ENCODE peak calls at places on chromosomes 1 and 21, in five cellular contexts. One of them, this sample, is unnamed.

GRCh38 chr1:179059185-179059483 is 22.7 kb upstream of the TOR3A start:
- DNase-seq in glutamatergic neuron: no peak
- DNase-seq in endothelial cell: no peak
- DNase-seq in BE2C: no peak
- DNase-seq in lower lobe of right lung: no peak
- DNase-seq in this sample: no peak

GRCh38 chr1:212215910-212216309 is 69.3 kb upstream of the PPP2R5A start:
- DNase-seq in glutamatergic neuron: no peak
- DNase-seq in endothelial cell: no peak
- DNase-seq in BE2C: no peak
- DNase-seq in lower lobe of right lung: no peak
- DNase-seq in this sample: no peak

GRCh38 chr1:226737819-226738420 is 1.2 kb downstream of the ITPKB start:
- DNase-seq in glutamatergic neuron: peak
- DNase-seq in endothelial cell: peak
- DNase-seq in BE2C: peak
- DNase-seq in lower lobe of right lung: peak
- DNase-seq in this sample: peak

GRCh38 chr21:43341349-43342163 is 85.4 kb downstream of the SIK1 start:
- DNase-seq in glutamatergic neuron: no peak
- DNase-seq in endothelial cell: no peak
- DNase-seq in BE2C: no peak
- DNase-seq in lower lobe of right lung: no peak
- DNase-seq in this sample: no peak

GRCh38 chr21:39518055-39518844 is 66.5 kb downstream of the SH3BGR start:
- DNase-seq in glutamatergic neuron: peak
- DNase-seq in endothelial cell: peak
- DNase-seq in BE2C: peak
- DNase-seq in lower lobe of right lung: no peak
- DNase-seq in this sample: peak

GRCh38 chr21:34651032-34651431 is 17.8 kb upstream of the CLIC6 start:
- DNase-seq in glutamatergic neuron: no peak
- DNase-seq in endothelial cell: no peak
- DNase-seq in BE2C: no peak
- DNase-seq in lower lobe of right lung: no peak
- DNase-seq in this sample: no peak

GRCh38 chr1:232980336-232980978 is 30.0 kb downstream of the NTPCR start:
- DNase-seq in glutamatergic neuron: no peak
- DNase-seq in endothelial cell: no peak
- DNase-seq in BE2C: no peak
- DNase-seq in lower lobe of right lung: no peak
- DNase-seq in this sample: peak

GRCh38 chr1:80594013-80594412 is 1206.7 kb upstream of the ADGRL2 start:
- DNase-seq in glutamatergic neuron: no peak
- DNase-seq in endothelial cell: no peak
- DNase-seq in BE2C: no peak
- DNase-seq in lower lobe of right lung: no peak
- DNase-seq in this sample: no peak

GRCh38 chr1:115641762-115642167 is at the start of gene VANGL1:
- DNase-seq in glutamatergic neuron: peak
- DNase-seq in endothelial cell: peak
- DNase-seq in BE2C: peak
- DNase-seq in lower lobe of right lung: peak
- DNase-seq in this sample: peak

GRCh38 chr1:14964698-14965055 is 188.9 kb upstream of the TMEM51 start:
- DNase-seq in glutamatergic neuron: no peak
- DNase-seq in endothelial cell: no peak
- DNase-seq in BE2C: no peak
- DNase-seq in lower lobe of right lung: no peak
- DNase-seq in this sample: no peak

GRCh38 chr1:59433440-59433813 is 136.5 kb downstream of the FGGY start:
- DNase-seq in glutamatergic neuron: no peak
- DNase-seq in endothelial cell: no peak
- DNase-seq in BE2C: no peak
- DNase-seq in lower lobe of right lung: no peak
- DNase-seq in this sample: no peak

GRCh38 chr1:154014154-154014910 is 23.8 kb downstream of the RPS27 start:
- DNase-seq in glutamatergic neuron: no peak
- DNase-seq in endothelial cell: no peak
- DNase-seq in BE2C: no peak
- DNase-seq in lower lobe of right lung: no peak
- DNase-seq in this sample: no peak

GRCh38 chr1:154019280-154019679 is 28.7 kb downstream of the RPS27 start:
- DNase-seq in glutamatergic neuron: no peak
- DNase-seq in endothelial cell: no peak
- DNase-seq in BE2C: no peak
- DNase-seq in lower lobe of right lung: no peak
- DNase-seq in this sample: no peak

DNA sequence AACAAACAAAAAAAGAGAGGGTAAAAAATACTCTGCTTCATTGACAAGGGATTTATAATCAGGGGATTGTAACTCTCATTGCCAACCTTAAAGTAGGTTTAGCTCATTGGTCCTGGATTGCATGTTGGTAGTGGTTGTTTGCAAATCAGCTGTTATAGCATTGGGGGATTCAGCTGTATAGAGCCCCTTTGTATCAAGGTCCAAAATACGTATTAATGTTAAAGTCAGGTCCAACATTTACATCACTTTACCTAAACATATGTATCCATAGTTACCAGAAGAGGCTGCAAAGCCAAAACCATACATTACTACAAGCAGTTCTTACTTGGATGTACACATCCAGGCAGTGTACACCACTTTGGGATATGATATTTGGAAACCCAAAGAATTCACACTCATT is 29.4 kb downstream of the RPS27 start:
- DNase-seq in glutamatergic neuron: no peak
- DNase-seq in endothelial cell: no peak
- DNase-seq in BE2C: no peak
- DNase-seq in lower lobe of right lung: no peak
- DNase-seq in this sample: no peak
- TF ChIP-seq CTCF in glutamatergic neuron: no peak
- TF ChIP-seq CTCF in endothelial cell: no peak
- TF ChIP-seq CTCF in BE2C: no peak
- TF ChIP-seq CTCF in lower lobe of right lung: no peak
- TF ChIP-seq CTCF in this sample: no peak

DNA sequence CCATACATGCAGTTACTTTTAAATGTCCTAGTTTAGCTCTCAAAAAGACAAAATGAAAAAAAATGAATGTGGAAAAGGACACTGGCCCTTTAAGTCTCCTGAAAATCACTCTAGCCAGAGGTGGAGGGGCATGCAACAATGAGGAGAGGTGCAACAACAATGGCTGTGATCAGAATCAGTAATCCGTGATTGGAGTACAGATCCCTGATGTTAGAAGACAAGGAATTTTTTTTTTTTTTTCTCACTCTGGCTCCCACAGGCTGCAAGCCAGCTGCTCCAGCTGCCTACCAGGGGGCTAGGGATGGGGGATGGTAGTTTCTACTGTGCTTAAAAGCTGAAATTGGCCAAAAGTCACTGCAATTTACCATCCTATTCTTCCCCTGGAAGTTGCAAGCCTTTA is 54.5 kb downstream of the STYXL2 start:
- DNase-seq in glutamatergic neuron: no peak
- DNase-seq in endothelial cell: no peak
- DNase-seq in BE2C: no peak
- DNase-seq in lower lobe of right lung: no peak
- DNase-seq in this sample: no peak
- TF ChIP-seq CTCF in glutamatergic neuron: no peak
- TF ChIP-seq CTCF in endothelial cell: no peak
- TF ChIP-seq CTCF in BE2C: no peak
- TF ChIP-seq CTCF in lower lobe of right lung: no peak
- TF ChIP-seq CTCF in this sample: no peak

GRCh38 chr1:19814244-19814661 is 830 bp downstream of the RNF186 start:
- DNase-seq in glutamatergic neuron: no peak
- DNase-seq in endothelial cell: no peak
- DNase-seq in BE2C: no peak
- DNase-seq in lower lobe of right lung: no peak
- DNase-seq in this sample: no peak
- TF ChIP-seq CTCF in glutamatergic neuron: no peak
- TF ChIP-seq CTCF in endothelial cell: no peak
- TF ChIP-seq CTCF in BE2C: no peak
- TF ChIP-seq CTCF in lower lobe of right lung: no peak
- TF ChIP-seq CTCF in this sample: no peak

GRCh38 chr1:153549741-153550397 is 811 bp upstream of the S100A3 start:
- DNase-seq in glutamatergic neuron: no peak
- DNase-seq in endothelial cell: no peak
- DNase-seq in BE2C: no peak
- DNase-seq in lower lobe of right lung: no peak
- DNase-seq in this sample: no peak
- TF ChIP-seq CTCF in glutamatergic neuron: no peak
- TF ChIP-seq CTCF in endothelial cell: no peak
- TF ChIP-seq CTCF in BE2C: no peak
- TF ChIP-seq CTCF in lower lobe of right lung: no peak
- TF ChIP-seq CTCF in this sample: no peak

DNA sequence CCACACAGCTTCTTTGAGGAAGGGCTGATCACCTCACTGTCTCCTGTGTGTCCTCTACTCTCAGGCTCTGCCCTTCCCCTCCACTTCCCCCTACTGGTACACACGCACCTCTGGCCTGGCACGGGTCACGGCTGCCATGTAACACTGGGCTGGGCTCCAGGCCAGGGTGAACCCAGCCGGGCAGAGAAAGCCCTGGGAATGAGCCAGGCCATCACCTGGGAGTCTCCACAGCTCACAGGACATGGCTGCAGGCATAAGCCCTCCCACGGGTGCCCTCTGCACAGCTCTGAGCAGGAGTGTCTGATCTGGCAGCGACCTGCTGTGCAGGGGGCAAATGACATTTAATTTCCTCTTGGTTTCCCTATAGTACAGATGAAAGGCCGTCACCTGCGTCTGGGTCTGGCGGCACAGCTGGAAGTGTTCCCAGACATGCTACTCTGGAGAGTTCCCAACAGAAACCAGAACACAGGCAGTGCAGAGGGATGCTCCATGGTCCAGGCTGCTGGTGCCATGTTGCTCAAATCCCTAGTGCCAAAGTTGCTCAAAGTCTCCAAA is 61.2 kb downstream of the ERI3 start:
- DNase-seq in glutamatergic neuron: no peak
- DNase-seq in endothelial cell: no peak
- DNase-seq in BE2C: peak
- DNase-seq in lower lobe of right lung: no peak
- DNase-seq in this sample: no peak
- TF ChIP-seq CTCF in glutamatergic neuron: no peak
- TF ChIP-seq CTCF in endothelial cell: no peak
- TF ChIP-seq CTCF in BE2C: peak
- TF ChIP-seq CTCF in lower lobe of right lung: no peak
- TF ChIP-seq CTCF in this sample: no peak